ENCODE peak calls at places on chromosomes 6 and 20, in four cellular contexts. O is GM23338, Q is neural progenitor cell, S is MM.1S. I is an unnamed sample.

GRCh38 chr6:65110031-65110430 is 597.0 kb downstream of the EYS start:
- DNase-seq in S (no peak), Q (no peak), O (no peak), I (no peak)

GRCh38 chr6:48883116-48883515 is 579.9 kb downstream of the MMUT start:
- DNase-seq in O (no peak), Q (no peak), S (peak), I (no peak)

GRCh38 chr6:27281105-27281539 is 31.0 kb downstream of the POM121L2 start:
- DNase-seq in O (no peak), Q (no peak), S (no peak), I (no peak)

GRCh38 chr6:100721256-100721655 is 159.9 kb downstream of the ASCC3 start:
- DNase-seq in Q (no peak), S (no peak), O (no peak), I (no peak)

GRCh38 chr20:57990396-57990987 is 238.0 kb downstream of the ANKRD60 start:
- DNase-seq in O (no peak), Q (no peak), S (no peak), I (peak)

GRCh38 chr6:138817799-138818198 is 21.9 kb downstream of the ECT2L start:
- DNase-seq in Q (peak), O (peak), S (no peak), I (peak)

GRCh38 chr6:143027058-143027457 is 33.6 kb upstream of the AIG1 start:
- DNase-seq in O (peak), Q (peak), S (peak), I (peak)

GRCh38 chr6:132712366-132712765 is 1.5 kb downstream of the VNN1 start:
- DNase-seq in O (peak), Q (no peak), S (no peak), I (peak)

GRCh38 chr20:40797425-40797824 is 108.4 kb upstream of the MAFB start:
- DNase-seq in S (peak), Q (peak), O (peak), I (peak)

GRCh38 chr6:84441456-84441855 is 214.0 kb upstream of the CEP162 start:
- DNase-seq in Q (no peak), S (no peak), O (no peak), I (no peak)

GRCh38 chr6:2840794-2841061 is 935 bp downstream of the SERPINB1 start:
- DNase-seq in Q (no peak), O (no peak), S (no peak), I (no peak)

GRCh38 chr20:62980380-62980960 is 26.3 kb downstream of the BHLHE23 start:
- DNase-seq in S (no peak), Q (no peak), O (no peak), I (no peak)

GRCh38 chr20:16385462-16385861 is 187.8 kb downstream of the KIF16B start:
- DNase-seq in Q (no peak), S (no peak), O (no peak), I (no peak)

GRCh38 chr6:135030532-135031178 is 24.0 kb downstream of the HBS1L start:
- DNase-seq in S (no peak), O (no peak), Q (no peak), I (no peak)

GRCh38 chr20:57629976-57630525 is 9.8 kb upstream of the ZBP1 start:
- DNase-seq in S (no peak), O (no peak), Q (no peak), I (no peak)

GRCh38 chr6:71072508-71072907 is 115.6 kb upstream of the B3GAT2 start:
- DNase-seq in S (no peak), O (no peak), Q (peak), I (no peak)

GRCh38 chr6:167855825-167856425 is 29.2 kb downstream of the AFDN start:
- DNase-seq in Q (no peak), O (no peak), S (no peak), I (peak)

GRCh38 chr6:143349530-143349929 is 101.0 kb downstream of the ADAT2 start:
- DNase-seq in S (no peak), O (no peak), Q (no peak), I (no peak)

GRCh38 chr6:110039996-110040383 is 61.9 kb downstream of the GPR6 start:
- DNase-seq in S (peak), O (peak), Q (peak), I (peak)

GRCh38 chr6:41200296-41200900 is 551 bp downstream of the TREML2 start:
- DNase-seq in O (peak), S (peak), Q (no peak), I (no peak)

GRCh38 chr6:36926711-36927110 is 27.8 kb upstream of the PI16 start:
- DNase-seq in S (no peak), Q (no peak), O (no peak), I (no peak)

GRCh38 chr6:39778581-39779270 is 13.4 kb upstream of the DAAM2 start:
- DNase-seq in O (no peak), Q (no peak), S (no peak), I (no peak)

GRCh38 chr6:1596088-1596852 is 13.4 kb upstream of the FOXC1 start:
- DNase-seq in Q (peak), O (peak), S (peak), I (peak)

GRCh38 chr20:25223179-25223661 is 24.7 kb upstream of the PYGB start:
- DNase-seq in S (no peak), O (peak), Q (peak), I (peak)

GRCh38 chr6:100924574-100924973 is 43.4 kb upstream of the ASCC3 start:
- DNase-seq in O (no peak), Q (no peak), S (no peak), I (no peak)

GRCh38 chr6:142419071-142419470 is 117.3 kb downstream of the ADGRG6 start:
- DNase-seq in Q (no peak), O (no peak), S (no peak), I (no peak)

GRCh38 chr20:10379761-10380160 is 54.3 kb downstream of the MKKS start:
- DNase-seq in Q (no peak), S (no peak), O (no peak), I (no peak)

GRCh38 chr20:31508517-31509244 is 5.6 kb upstream of the HM13 start:
- DNase-seq in O (no peak), S (no peak), Q (no peak), I (no peak)

GRCh38 chr20:17854307-17854903 is 114.2 kb downstream of the SNX5 start:
- DNase-seq in S (peak), O (peak), Q (peak), I (peak)

GRCh38 chr6:34063641-34064040 is 82.2 kb downstream of the GRM4 start:
- DNase-seq in O (no peak), S (no peak), Q (no peak), I (no peak)

GRCh38 chr20:17480696-17481095 is 50.5 kb downstream of the BFSP1 start:
- DNase-seq in Q (no peak), O (no peak), S (no peak), I (no peak)

GRCh38 chr6:108782231-108783041 is 65.8 kb upstream of the ARMC2 start:
- DNase-seq in Q (peak), S (peak), O (peak), I (peak)

GRCh38 chr6:43913388-43914271 is 143.6 kb downstream of the VEGFA start:
- DNase-seq in S (no peak), O (no peak), Q (no peak), I (no peak)

GRCh38 chr6:18265787-18266523 is 1.6 kb upstream of the DEK start:
- DNase-seq in S (no peak), Q (no peak), O (no peak), I (no peak)
- H2AFZ ChIP-seq in S (no peak), Q (no peak), O (no peak), I (no peak)

GRCh38 chr20:34829191-34829590 is 3.7 kb upstream of the NCOA6 start:
- DNase-seq in O (peak), Q (no peak), S (no peak), I (no peak)

GRCh38 chr20:34834459-34834893 is 9.0 kb upstream of the NCOA6 start:
- DNase-seq in Q (no peak), O (peak), S (peak), I (peak)
- TF ChIP-seq EZH2phosphoT487 in Q (no peak), O (no peak), S (no peak), I (no peak)

GRCh38 chr6:144845181-144845580 is 560.0 kb downstream of the UTRN start:
- DNase-seq in O (no peak), Q (no peak), S (no peak), I (no peak)
- H2AFZ ChIP-seq in O (no peak), Q (no peak), S (no peak), I (no peak)

GRCh38 chr20:47357296-47358051 is 975 bp upstream of the ZMYND8 start:
- DNase-seq in O (peak), S (peak), Q (peak), I (peak)
- TF ChIP-seq EZH2phosphoT487 in O (no peak), S (no peak), Q (no peak), I (no peak)

GRCh38 chr20:50221501-50222323 is 31.1 kb downstream of the CEBPB start:
- DNase-seq in S (no peak), O (no peak), Q (no peak), I (peak)
- H2AFZ ChIP-seq in S (no peak), O (no peak), Q (no peak), I (peak)

GRCh38 chr6:85620308-85620707 is 22.4 kb downstream of the SYNCRIP start:
- DNase-seq in S (no peak), Q (no peak), O (no peak), I (no peak)

GRCh38 chr6:85610182-85610895 is 16.7 kb upstream of the SNX14 start:
- DNase-seq in O (no peak), S (no peak), Q (no peak), I (no peak)

GRCh38 chr6:85612690-85613474 is 19.2 kb upstream of the SNX14 start:
- DNase-seq in S (no peak), Q (no peak), O (no peak), I (no peak)

DNA sequence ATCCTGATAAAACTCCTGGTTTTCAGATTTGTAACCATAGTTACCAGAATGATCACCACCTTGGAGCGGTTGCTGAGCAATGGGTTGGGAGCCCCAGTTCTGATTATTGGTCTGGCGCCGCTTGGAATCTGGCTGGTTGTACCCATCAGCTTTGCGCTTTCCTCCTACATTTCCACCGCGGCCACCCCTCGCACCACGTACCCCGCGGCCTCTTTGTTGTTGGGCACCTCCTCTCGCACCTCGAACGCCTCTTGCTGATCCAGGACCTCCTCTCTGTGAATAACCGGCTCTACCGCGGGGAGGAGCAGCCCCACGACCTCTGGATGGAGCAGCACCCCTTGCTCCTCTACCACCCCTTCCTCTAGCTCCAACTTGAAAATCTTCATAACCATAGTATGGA is 21.1 kb upstream of the SNX14 start:
- DNase-seq in Q (no peak), O (no peak), S (no peak), I (no peak)
- TF ChIP-seq EZH2phosphoT487 in Q (no peak), O (no peak), S (no peak), I (no peak)

GRCh38 chr6:155316419-155316818 is 2.1 kb upstream of the TFB1M start:
- DNase-seq in O (no peak), Q (no peak), S (no peak), I (no peak)

GRCh38 chr6:155314092-155314772 is at the start of gene TFB1M:
- DNase-seq in Q (peak), O (peak), S (peak), I (peak)

GRCh38 chr6:155313602-155314091 is 637 bp downstream of the TFB1M start:
- DNase-seq in S (peak), Q (no peak), O (no peak), I (peak)

GRCh38 chr6:155315516-155315871 is 1.2 kb upstream of the TFB1M start:
- DNase-seq in Q (no peak), S (no peak), O (no peak), I (no peak)

GRCh38 chr6:155314773-155315515 is 660 bp upstream of the TFB1M start:
- DNase-seq in S (peak), Q (no peak), O (no peak), I (peak)
- H2AFZ ChIP-seq in S (peak), Q (peak), O (peak), I (peak)

GRCh38 chr6:47247227-47247797 is 62.4 kb downstream of the TNFRSF21 start:
- DNase-seq in Q (no peak), O (no peak), S (peak), I (no peak)

GRCh38 chr6:47242483-47243386 is 67.0 kb downstream of the TNFRSF21 start:
- DNase-seq in Q (peak), S (peak), O (peak), I (peak)

GRCh38 chr6:47246556-47246955 is 63.1 kb downstream of the TNFRSF21 start:
- DNase-seq in Q (no peak), O (no peak), S (peak), I (no peak)

GRCh38 chr6:47248446-47248845 is 61.3 kb downstream of the TNFRSF21 start:
- DNase-seq in S (no peak), O (peak), Q (no peak), I (no peak)

GRCh38 chr6:47245745-47246371 is 63.8 kb downstream of the TNFRSF21 start:
- DNase-seq in S (no peak), Q (no peak), O (no peak), I (no peak)
- TF ChIP-seq EZH2phosphoT487 in S (no peak), Q (no peak), O (no peak), I (no peak)

GRCh38 chr6:111794300-111794699 is 79.0 kb downstream of the FYN start:
- DNase-seq in O (no peak), S (no peak), Q (no peak), I (no peak)
- H2AFZ ChIP-seq in O (no peak), S (no peak), Q (no peak), I (no peak)

DNA sequence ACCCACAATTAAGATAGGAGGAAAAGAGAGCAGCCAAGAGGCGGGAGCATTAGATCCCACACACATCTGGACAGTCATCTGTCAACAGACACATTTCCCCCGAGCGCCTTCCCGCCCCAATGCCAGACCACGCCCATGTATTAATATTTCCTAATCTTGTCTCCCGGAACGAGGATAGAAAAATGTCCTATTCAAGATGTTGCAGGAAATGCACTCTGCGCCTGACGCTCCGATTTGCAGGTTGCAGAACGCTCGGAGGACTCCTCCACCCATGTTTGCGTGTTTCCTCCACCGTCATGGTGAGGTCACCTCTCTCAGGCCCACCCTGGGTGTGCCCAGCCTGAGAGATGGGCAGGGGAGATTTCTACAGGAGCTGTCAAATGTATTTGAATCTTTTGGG is 215.2 kb downstream of the TAF4 start:
- DNase-seq in Q (no peak), O (no peak), S (no peak), I (no peak)
- TF ChIP-seq EZH2phosphoT487 in Q (no peak), O (no peak), S (no peak), I (no peak)

I was measured in PC-3.